ENCODE peak calls at places on chromosomes 13 and 19, in ten cellular contexts. F, L, I, T, Y, D, Z, E, G and C are unnamed samples.

GRCh38 chr19:34507414-34508067 is 26.0 kb downstream of the WTIP start:
- DNase-seq in T (no peak), E (no peak), F (no peak), Z (no peak), G (no peak), I (no peak), D (no peak), Y (no peak), L (no peak), C (no peak)

GRCh38 chr19:13646758-13647157 is 117.6 kb upstream of the MRI1 start:
- DNase-seq in Z (no peak), T (no peak), Y (no peak), F (no peak), L (no peak), E (no peak), D (no peak), G (no peak), I (no peak), C (no peak)

GRCh38 chr19:3283246-3283751 is 58.8 kb downstream of the CELF5 start:
- DNase-seq in E (no peak), F (no peak), G (no peak), D (no peak), Z (no peak), L (no peak), I (no peak), Y (no peak), T (no peak), C (no peak)

GRCh38 chr13:95535243-95535642 is 17.3 kb upstream of the CLDN10 start:
- DNase-seq in I (peak; percentile 58), E (no peak), D (no peak), G (peak; percentile 94), F (no peak), Y (peak; percentile 55), Z (no peak), L (no peak), T (no peak), C (no peak)

GRCh38 chr13:31749929-31750328 is 10.6 kb downstream of the RXFP2 start:
- DNase-seq in I (peak; percentile 65), F (peak; percentile 72), G (peak; percentile 20), T (no peak), Z (no peak), Y (peak; percentile 83), L (no peak), E (no peak), D (no peak), C (no peak)

GRCh38 chr19:1273263-1274041 is 1.9 kb upstream of the FAM174C start:
- DNase-seq in E (no peak), Y (no peak), L (no peak), G (no peak), Z (no peak), I (no peak), F (no peak), D (no peak), T (no peak), C (no peak)

GRCh38 chr13:112744306-112745021 is 54.6 kb downstream of the ATP11A start:
- DNase-seq in I (no peak), T (no peak), L (peak; percentile 77), D (no peak), E (no peak), Y (no peak), Z (no peak), F (no peak), G (no peak), C (no peak)

GRCh38 chr13:41648314-41648935 is 191.1 kb downstream of the RGCC start:
- DNase-seq in T (no peak), F (peak; percentile 21), I (peak; percentile 59), E (no peak), G (peak; percentile 91), D (no peak), Y (peak; percentile 82), Z (no peak), L (no peak), C (no peak)

GRCh38 chr13:112525306-112525945 is 62.5 kb downstream of the TUBGCP3 start:
- DNase-seq in L (no peak), I (no peak), G (peak; percentile 28), Y (no peak), T (no peak), Z (no peak), D (no peak), F (no peak), E (no peak), C (no peak)

GRCh38 chr13:72342364-72342763 is 385.1 kb downstream of the MZT1 start:
- DNase-seq in Y (no peak), D (no peak), E (no peak), G (no peak), L (no peak), Z (no peak), F (no peak), I (no peak), T (no peak), C (no peak)

DNA sequence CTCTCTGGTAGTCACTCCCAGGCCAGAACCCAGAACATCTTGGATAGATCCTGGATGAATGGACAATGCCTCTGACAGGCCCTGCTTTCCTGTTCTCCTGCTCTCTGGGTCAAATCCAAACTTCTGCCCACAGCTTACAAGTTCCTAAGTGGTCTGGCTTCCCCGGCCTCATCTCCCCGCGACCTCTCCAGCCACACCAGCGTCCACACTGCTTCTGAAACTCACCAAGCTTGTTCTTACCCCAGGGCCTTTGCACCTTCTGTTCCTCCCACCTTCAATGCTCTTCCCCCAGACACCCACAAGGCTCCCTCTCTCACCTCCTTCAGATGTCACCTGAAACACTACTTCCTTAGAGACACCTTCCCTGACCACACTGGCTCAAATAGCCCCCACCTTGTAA is 3.5 kb downstream of the OLFM2 start:
- DNase-seq in G (no peak), E (no peak), F (no peak), T (no peak), D (no peak), L (no peak), I (no peak), Z (no peak), Y (no peak), C (no peak)
- TF ChIP-seq CTCF in G (no peak), E (no peak), F (no peak), T (no peak), D (no peak), L (no peak), I (no peak), Z (no peak), Y (no peak), C (no peak)

GRCh38 chr19:7866399-7867091 is 7.6 kb downstream of the PRR36 start:
- DNase-seq in I (no peak), T (no peak), Y (no peak), Z (no peak), E (no peak), L (no peak), F (no peak), D (no peak), G (no peak), C (no peak)
- TF ChIP-seq CTCF in I (no peak), T (no peak), Y (no peak), Z (no peak), E (no peak), L (no peak), F (no peak), D (no peak), G (no peak), C (no peak)

DNA sequence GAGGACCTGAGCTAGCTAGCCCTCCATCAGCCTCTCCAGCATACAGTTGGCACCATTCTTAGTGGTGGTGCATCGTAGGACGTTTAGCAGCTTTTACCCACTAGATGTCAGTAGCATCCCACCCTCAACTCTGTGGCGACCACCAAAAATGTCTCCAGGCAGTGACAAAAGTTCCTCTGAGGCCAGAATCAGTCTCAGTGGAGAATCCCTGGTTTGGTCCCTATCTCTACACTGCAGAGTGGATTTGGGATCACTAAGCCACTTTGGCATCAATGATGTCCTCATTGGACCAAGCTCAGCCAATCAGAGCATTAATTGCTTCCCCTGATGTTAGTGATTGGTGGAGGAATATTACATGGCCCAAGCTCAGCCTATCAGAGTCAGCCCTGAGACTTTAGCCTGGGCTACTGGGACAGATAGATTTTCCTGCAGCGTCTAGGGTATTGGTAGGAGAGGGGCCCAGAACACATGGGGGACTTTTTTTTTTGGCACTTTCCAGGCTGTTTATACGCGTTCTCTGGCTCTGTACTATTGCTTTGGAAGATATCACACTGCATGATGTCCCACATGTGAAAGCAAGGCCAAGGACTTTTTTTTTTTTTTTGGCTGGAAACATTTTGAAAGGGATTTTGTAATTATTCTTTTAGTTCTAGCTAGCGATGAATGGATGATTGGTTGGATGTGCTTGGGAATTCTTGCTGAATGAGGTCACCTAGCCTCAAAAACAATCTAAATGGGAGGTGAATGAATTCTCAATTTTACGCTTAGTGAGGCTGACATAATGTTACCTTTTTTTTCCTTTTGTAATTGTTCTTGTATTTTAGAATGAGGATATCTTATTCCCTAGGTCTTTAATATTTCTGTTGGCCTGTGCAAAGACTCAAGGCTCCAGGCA is 7.0 kb downstream of the TMEM221 start:
- DNase-seq in G (peak; percentile 28), Z (no peak), F (no peak), T (no peak), E (no peak), Y (peak; percentile 44), D (no peak), I (peak; percentile 87), L (no peak), C (no peak)
- TF ChIP-seq CTCF in G (peak; percentile 37), Z (peak; percentile 50), F (peak; percentile 36), T (no peak), E (no peak), Y (peak; percentile 55), D (peak; percentile 18), I (peak; percentile 21), L (peak; percentile 27), C (no peak)

GRCh38 chr13:26759907-26760834 is at the start of gene GPR12:
- DNase-seq in L (no peak), E (no peak), Y (peak; percentile 15), F (no peak), D (no peak), I (no peak), Z (peak; percentile 16), T (no peak), G (peak; percentile 3), C (no peak)

GRCh38 chr13:26760835-26761582 is 423 bp upstream of the GPR12 start:
- DNase-seq in D (no peak), Z (no peak), F (no peak), E (no peak), I (no peak), Y (no peak), L (no peak), T (no peak), G (no peak), C (no peak)

GRCh38 chr13:26758496-26759155 is 2.0 kb downstream of the GPR12 start:
- DNase-seq in Z (no peak), Y (no peak), D (no peak), T (no peak), E (no peak), L (no peak), I (no peak), F (no peak), G (no peak), C (no peak)

DNA sequence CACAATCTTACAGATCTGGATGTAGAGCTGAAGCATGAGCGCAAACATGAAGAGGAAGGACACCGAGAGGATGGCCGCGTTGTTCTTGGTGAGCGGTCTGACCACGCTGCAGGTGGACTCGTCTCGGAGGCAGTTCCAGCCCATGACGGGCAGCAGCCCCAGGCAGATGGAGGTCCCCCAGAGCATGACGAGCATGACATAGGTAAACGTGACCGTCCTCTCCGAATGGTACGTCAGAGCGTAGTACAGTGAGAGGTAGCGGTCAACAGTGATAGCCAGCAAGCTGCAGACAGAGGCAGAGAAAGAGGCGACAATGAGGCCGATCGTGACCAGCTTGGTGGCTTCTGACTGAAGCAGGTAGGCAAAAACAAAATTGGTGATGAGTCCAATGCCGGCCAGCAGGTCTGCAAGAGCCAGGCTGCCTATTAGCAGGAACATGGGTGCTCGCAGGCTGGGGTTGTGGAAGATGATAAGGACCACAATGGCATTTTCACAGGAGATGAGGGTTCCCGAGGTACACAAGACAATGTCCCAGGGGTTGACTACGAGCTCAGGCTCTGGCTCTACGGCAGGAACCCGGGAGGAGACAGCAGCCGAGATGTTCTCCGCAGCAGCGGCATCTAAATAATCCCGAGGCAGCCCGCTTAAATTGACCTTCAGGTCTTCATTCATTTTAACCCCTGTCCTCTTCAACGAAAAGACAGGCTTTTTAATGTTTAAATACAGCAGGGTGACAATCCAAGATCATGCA is 1.3 kb downstream of the GPR12 start:
- DNase-seq in Z (no peak), L (no peak), G (no peak), Y (no peak), F (no peak), I (no peak), E (no peak), T (no peak), D (no peak), C (no peak)
- TF ChIP-seq CTCF in Z (no peak), L (no peak), G (no peak), Y (no peak), F (no peak), I (no peak), E (no peak), T (no peak), D (no peak), C (no peak)